ENCODE peak calls at places on chromosome X, in four cellular contexts. R is sigmoid colon, V is WTC11, Z is gastrocnemius medialis. C is an unnamed sample.

GRCh38 chrX:103831342-103831802 is 685 bp downstream of the RAB9B start:
- DNase-seq in Z (no peak), R (no peak), V (no peak), C (no peak)

GRCh38 chrX:88655460-88655859 is 91.6 kb upstream of the CPXCR1 start:
- DNase-seq in V (no peak), R (no peak), Z (no peak), C (no peak)

GRCh38 chrX:110284159-110284558 is 33.7 kb downstream of the AMMECR1 start:
- DNase-seq in R (no peak), V (no peak), Z (no peak), C (no peak)

GRCh38 chrX:123779908-123780396 is 47.1 kb upstream of the THOC2 start:
- DNase-seq in R (no peak), Z (no peak), V (no peak), C (no peak)

GRCh38 chrX:40117715-40118285 is 20.0 kb upstream of the BCOR start:
- DNase-seq in V (no peak), R (no peak), Z (no peak), C (no peak)

GRCh38 chrX:103644125-103644524 is 15.3 kb downstream of the TCEAL1 start:
- DNase-seq in V (no peak), Z (no peak), R (no peak), C (no peak)

GRCh38 chrX:150463566-150463965 is 100.4 kb downstream of the MAMLD1 start:
- DNase-seq in V (no peak), R (no peak), Z (no peak), C (no peak)

GRCh38 chrX:118974088-118974907 is at the start of gene LONRF3:
- DNase-seq in Z (peak; percentile 85), R (peak; percentile 94), V (no peak), C (peak; percentile 72)

GRCh38 chrX:43949669-43950068 is 23.5 kb downstream of the NDP start:
- DNase-seq in V (peak; percentile 63), Z (no peak), R (no peak), C (peak; percentile 15)

GRCh38 chrX:49177338-49177833 is 5.7 kb downstream of the PLP2 start:
- DNase-seq in V (no peak), Z (peak; percentile 37), R (peak; percentile 63), C (no peak)

GRCh38 chrX:50211510-50211909 is 6.9 kb downstream of the CCNB3 start:
- DNase-seq in Z (no peak), R (no peak), V (peak; percentile 34), C (no peak)

GRCh38 chrX:108245462-108245861 is 153.9 kb downstream of the ATG4A start:
- DNase-seq in V (no peak), R (no peak), Z (no peak), C (no peak)

GRCh38 chrX:8591526-8591925 is 126.9 kb downstream of the VCX3B start:
- DNase-seq in Z (no peak), V (no peak), R (no peak), C (no peak)

GRCh38 chrX:119218198-119218597 is 17.9 kb upstream of the PGRMC1 start:
- DNase-seq in R (no peak), V (no peak), Z (no peak), C (no peak)

GRCh38 chrX:109841869-109842579 is 109.0 kb upstream of the ACSL4 start:
- DNase-seq in V (no peak), R (no peak), Z (no peak), C (no peak)

GRCh38 chrX:31128849-31129248 is 57.0 kb upstream of the FTHL17 start:
- DNase-seq in V (no peak), Z (no peak), R (no peak), C (no peak)

GRCh38 chrX:5458300-5458699 is 770.4 kb downstream of the NLGN4X start:
- DNase-seq in V (peak; percentile 10), R (no peak), Z (no peak), C (no peak)

GRCh38 chrX:109987884-109988283 is 15.0 kb upstream of the TMEM164 start:
- DNase-seq in Z (no peak), R (no peak), V (no peak), C (no peak)

GRCh38 chrX:115268421-115268820 is 21.1 kb upstream of the LUZP4 start:
- DNase-seq in R (no peak), V (no peak), Z (no peak), C (no peak)

GRCh38 chrX:22577181-22577580 is 304.5 kb downstream of the CBLL2 start:
- DNase-seq in R (no peak), V (no peak), Z (no peak), C (no peak)

GRCh38 chrX:118862086-118862485 is 38.5 kb downstream of the ZCCHC12 start:
- DNase-seq in V (no peak), Z (no peak), R (no peak), C (no peak)

GRCh38 chrX:17812763-17813162 is 48.3 kb downstream of the RAI2 start:
- DNase-seq in R (no peak), Z (no peak), V (no peak), C (no peak)

GRCh38 chrX:45801554-45801953 is 600.9 kb upstream of the DIPK2B start:
- DNase-seq in V (no peak), R (no peak), Z (no peak), C (no peak)

GRCh38 chrX:140034916-140035315 is 69.6 kb upstream of the CXorf66 start:
- DNase-seq in V (no peak), R (no peak), Z (no peak), C (no peak)

GRCh38 chrX:67384403-67384802 is 159.4 kb upstream of the AR start:
- DNase-seq in R (no peak), V (no peak), Z (no peak), C (no peak)

GRCh38 chrX:77493677-77494553 is 46.7 kb downstream of the FGF16 start:
- DNase-seq in R (no peak), V (peak; percentile 60), Z (no peak), C (no peak)

GRCh38 chrX:44428989-44429627 is 85.6 kb upstream of the EFHC2 start:
- DNase-seq in Z (no peak), V (no peak), R (no peak), C (no peak)

GRCh38 chrX:103797691-103798090 is 21.1 kb downstream of the PLP1 start:
- DNase-seq in V (no peak), Z (no peak), R (no peak), C (no peak)

GRCh38 chrX:57367649-57368048 is 81.1 kb downstream of the FAAH2 start:
- DNase-seq in R (no peak), Z (no peak), V (no peak), C (no peak)

GRCh38 chrX:84487365-84488353 is 14.6 kb downstream of the HDX start:
- DNase-seq in Z (no peak), V (no peak), R (no peak), C (no peak)

GRCh38 chrX:84187501-84188319 is at the start of gene RPS6KA6:
- DNase-seq in Z (no peak), R (peak; percentile 68), V (peak; percentile 44), C (no peak)

GRCh38 chrX:71668248-71668595 is 876 bp downstream of the LOC101059915 start:
- DNase-seq in V (no peak), Z (no peak), R (no peak), C (no peak)

DNA sequence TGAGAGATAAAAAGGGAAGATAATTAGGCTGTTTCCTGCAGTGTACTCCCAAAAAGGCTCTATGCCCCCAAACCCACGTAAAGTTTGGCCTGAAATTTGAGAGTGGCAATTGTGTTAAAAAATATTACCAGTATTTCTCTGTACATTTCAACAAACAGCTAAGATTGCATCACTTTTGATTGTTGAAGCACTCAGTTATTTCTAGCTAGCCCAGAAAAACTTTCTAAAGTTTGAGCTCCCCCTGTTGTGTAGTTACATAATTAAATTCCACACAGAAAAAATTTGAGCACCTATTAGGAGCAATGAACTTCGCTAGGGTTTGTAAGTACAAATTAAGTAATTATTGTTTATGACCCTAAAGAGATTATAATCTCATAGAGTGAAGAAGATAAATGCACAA is 109.4 kb downstream of the DLG3 start:
- DNase-seq in Z (no peak), R (no peak), V (no peak), C (no peak)
- TF ChIP-seq CTCF in Z (no peak), R (no peak), V (no peak), C (no peak)

DNA sequence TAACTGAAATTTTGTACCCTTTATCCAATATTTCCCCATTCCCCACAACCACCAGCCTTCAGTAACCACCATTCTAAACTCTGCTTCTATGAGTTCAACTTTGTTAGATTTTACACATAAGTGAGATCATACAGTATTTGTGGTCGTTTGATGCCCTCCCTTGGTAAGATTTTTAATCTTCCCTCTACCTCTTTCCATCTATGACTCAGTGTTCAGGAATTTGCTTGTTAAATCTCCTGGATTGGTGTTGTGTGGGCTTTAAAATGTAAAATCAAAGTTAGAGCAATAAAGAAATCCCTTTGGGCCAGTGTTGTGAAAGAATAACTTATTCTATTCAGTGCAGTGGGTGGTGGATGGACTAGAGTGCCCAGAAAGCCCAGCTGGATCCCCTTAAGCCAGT is 37.4 kb downstream of the SLC16A2 start:
- DNase-seq in R (no peak), Z (no peak), V (no peak), C (no peak)
- TF ChIP-seq CTCF in R (no peak), Z (no peak), V (no peak), C (no peak)

DNA sequence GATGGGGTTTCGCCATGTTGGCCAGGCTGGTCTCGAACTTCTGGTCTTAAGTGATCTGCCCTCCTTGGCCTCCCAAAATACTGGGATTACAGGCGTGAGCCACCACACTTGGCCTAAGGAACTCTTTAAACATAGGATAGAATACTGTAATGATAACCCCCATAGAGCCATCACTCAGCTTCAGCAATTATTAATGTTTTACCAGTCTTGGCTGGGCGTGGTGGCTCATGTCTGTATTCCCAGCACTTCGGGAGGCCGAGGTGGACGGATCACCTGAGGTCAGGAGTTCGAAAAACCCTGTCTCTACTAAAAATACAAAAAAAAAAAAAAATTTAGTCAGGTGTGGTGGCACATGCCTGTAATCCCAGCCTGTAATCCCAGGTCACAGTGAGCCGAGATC is 15.1 kb downstream of the EIF2S3 start:
- DNase-seq in V (no peak), R (no peak), Z (no peak), C (no peak)
- TF ChIP-seq CTCF in V (no peak), R (no peak), Z (no peak), C (no peak)

DNA sequence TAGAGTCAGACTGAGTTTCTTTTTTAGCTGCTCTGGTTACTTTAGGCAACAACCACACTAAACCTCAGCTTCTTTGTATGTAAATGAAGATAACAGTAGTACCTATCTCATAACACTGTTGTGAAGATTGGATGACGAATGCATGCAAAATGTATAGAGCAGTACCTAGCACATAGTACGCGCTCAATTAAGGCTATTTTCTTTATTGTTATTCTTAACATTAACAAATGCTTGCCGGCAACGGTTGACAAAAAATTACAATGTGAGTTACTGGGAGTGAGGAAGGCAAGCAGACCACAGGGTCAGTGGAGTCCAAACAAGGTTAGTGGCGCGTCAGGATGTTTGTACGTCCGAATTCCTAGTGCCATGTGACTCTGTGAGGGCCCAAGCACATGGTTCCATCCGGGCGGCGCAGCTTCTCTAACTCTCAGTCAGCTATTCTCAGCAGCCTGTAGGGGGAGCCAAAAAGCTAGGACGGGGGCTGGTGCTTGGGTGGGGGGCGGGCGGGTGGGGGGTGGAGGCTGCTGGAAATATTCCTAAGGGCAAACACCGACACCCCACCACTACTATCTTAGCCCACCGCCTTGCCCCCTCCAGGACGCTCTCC is 795 bp upstream of the NALF2 start:
- DNase-seq in R (no peak), Z (no peak), V (no peak), C (no peak)
- TF ChIP-seq CTCF in R (no peak), Z (peak; percentile 14), V (no peak), C (no peak)

GRCh38 chrX:15815779-15816452 is 25.6 kb downstream of the ZRSR2 start:
- DNase-seq in R (no peak), Z (no peak), V (peak; percentile 16), C (no peak)
- TF ChIP-seq CTCF in R (no peak), Z (no peak), V (no peak), C (no peak)

C was measured in natural killer cell.